ENCODE peak calls at places on chromosome 17, in eight cellular contexts. K, X, B, E, L, D, U and N are unnamed samples.

GRCh38 chr17:49910094-49910857 is 58.7 kb upstream of the DLX4 start:
- DNase-seq in K (no peak), X (no peak), B (no peak), E (no peak), L (no peak), D (no peak), U (no peak), N (peak)

GRCh38 chr17:32302037-32302436 is 36.4 kb downstream of the RHBDL3 start:
- DNase-seq in K (no peak), X (no peak), B (no peak), E (no peak), L (no peak), D (no peak), U (no peak), N (no peak)

GRCh38 chr17:16820161-16820877 is 130.3 kb downstream of the CCDC144A start:
- DNase-seq in K (no peak), X (no peak), B (no peak), E (no peak), L (peak), D (no peak), U (no peak), N (no peak)

GRCh38 chr17:1905190-1905919 is 75.5 kb downstream of the RPA1 start:
- DNase-seq in K (no peak), X (no peak), B (no peak), E (no peak), L (no peak), D (no peak), U (no peak), N (no peak)

GRCh38 chr17:80105762-80106161 is 4.4 kb downstream of the GAA start:
- DNase-seq in K (no peak), X (no peak), B (peak), E (no peak), L (peak), D (no peak), U (peak), N (no peak)

GRCh38 chr17:21096874-21097273 is 29.9 kb upstream of the DHRS7B start:
- DNase-seq in K (no peak), X (no peak), B (no peak), E (no peak), L (no peak), D (no peak), U (no peak), N (no peak)

GRCh38 chr17:79606487-79606886 is 4.4 kb downstream of the RBFOX3 start:
- DNase-seq in K (no peak), X (no peak), B (no peak), E (no peak), L (no peak), D (no peak), U (no peak), N (no peak)

GRCh38 chr17:60989439-60989838 is 311.8 kb downstream of the BCAS3 start:
- DNase-seq in K (no peak), X (no peak), B (no peak), E (no peak), L (no peak), D (no peak), U (no peak), N (no peak)

GRCh38 chr17:6187836-6188235 is 117.7 kb downstream of the WSCD1 start:
- DNase-seq in K (no peak), X (no peak), B (no peak), E (no peak), L (no peak), D (no peak), U (no peak), N (no peak)

GRCh38 chr17:9817086-9817485 is 4.8 kb downstream of the GSG1L2 start:
- DNase-seq in K (no peak), X (no peak), B (no peak), E (peak), L (no peak), D (no peak), U (no peak), N (peak)

GRCh38 chr17:72334205-72334604 is 213.4 kb downstream of the SOX9 start:
- DNase-seq in K (no peak), X (no peak), B (no peak), E (no peak), L (no peak), D (no peak), U (no peak), N (no peak)

GRCh38 chr17:43393944-43394482 is 4.8 kb upstream of the ARL4D start:
- DNase-seq in K (peak), X (peak), B (peak), E (peak), L (peak), D (peak), U (peak), N (peak)

GRCh38 chr17:27818311-27819170 is 18.2 kb upstream of the NOS2 start:
- DNase-seq in K (no peak), X (no peak), B (no peak), E (no peak), L (peak), D (no peak), U (no peak), N (no peak)

GRCh38 chr17:67359960-67360817 is 6.2 kb downstream of the PSMD12 start:
- DNase-seq in K (peak), X (peak), B (no peak), E (no peak), L (no peak), D (no peak), U (no peak), N (no peak)

GRCh38 chr17:65886240-65886639 is 305.7 kb downstream of the CEP112 start:
- DNase-seq in K (no peak), X (no peak), B (no peak), E (no peak), L (no peak), D (no peak), U (no peak), N (no peak)

GRCh38 chr17:61427567-61427966 is 24.7 kb upstream of the TBX4 start:
- DNase-seq in K (no peak), X (no peak), B (no peak), E (no peak), L (no peak), D (no peak), U (no peak), N (no peak)

GRCh38 chr17:66789093-66789492 is 45.8 kb upstream of the CACNG5 start:
- DNase-seq in K (no peak), X (no peak), B (no peak), E (no peak), L (no peak), D (no peak), U (no peak), N (no peak)

GRCh38 chr17:81480140-81480917 is 32.3 kb downstream of the ACTG1 start:
- DNase-seq in K (no peak), X (no peak), B (no peak), E (peak), L (peak), D (no peak), U (no peak), N (peak)
- TF ChIP-seq POLR2A in K (no peak), X (no peak), B (no peak), E (peak), L (no peak), D (no peak), U (no peak), N (no peak)

GRCh38 chr17:64538508-64539120 is 31.8 kb downstream of the CEP95 start:
- DNase-seq in K (no peak), X (peak), B (no peak), E (no peak), L (no peak), D (no peak), U (no peak), N (no peak)
- TF ChIP-seq POLR2A in K (no peak), X (no peak), B (no peak), E (no peak), L (no peak), D (no peak), U (no peak), N (no peak)

DNA sequence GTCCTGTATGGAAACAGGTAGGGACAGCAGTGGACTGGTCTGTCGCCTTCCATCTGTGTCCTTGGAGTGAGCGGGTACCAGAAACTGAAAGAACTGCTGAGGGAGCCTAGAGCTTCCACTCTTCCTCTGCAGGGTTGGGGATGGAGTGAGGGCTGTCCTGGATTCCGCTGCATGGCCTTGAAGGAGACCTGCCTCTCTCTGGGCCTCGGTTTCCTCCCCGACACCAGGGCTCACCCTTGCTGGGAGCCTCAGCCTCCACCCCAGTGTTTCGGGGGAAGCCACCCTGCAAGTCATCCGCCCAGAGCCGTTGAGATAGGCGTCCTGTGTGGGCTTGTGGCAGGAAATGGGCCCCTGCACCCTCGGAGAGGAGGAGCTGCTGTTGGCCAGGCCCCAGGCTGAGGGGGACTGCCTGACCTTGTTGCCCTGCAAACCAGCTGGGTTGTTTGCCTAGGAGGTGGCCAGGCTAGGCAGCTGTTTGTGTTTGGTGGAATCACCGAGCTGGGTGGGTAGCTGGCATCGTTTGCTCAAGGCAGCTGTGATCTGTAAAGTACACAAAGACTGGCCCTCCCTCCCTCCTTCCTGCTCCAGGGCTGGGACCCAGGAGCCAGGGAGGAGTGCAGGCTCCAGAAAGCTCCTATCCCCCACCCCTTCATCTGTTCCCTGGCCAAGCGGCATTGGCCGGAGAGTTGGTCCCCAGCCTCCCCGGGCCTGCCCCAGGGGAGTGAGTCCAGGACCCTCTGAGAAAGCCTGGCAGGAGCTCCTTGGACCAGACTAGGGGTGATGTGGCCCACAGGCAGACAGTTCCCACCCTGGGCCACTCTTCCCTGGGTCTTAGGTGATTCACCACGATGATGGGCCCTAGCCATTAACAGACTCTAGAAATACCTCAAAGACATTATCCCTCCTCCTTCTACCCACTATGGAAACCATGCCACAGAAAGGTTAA is 1.3 kb downstream of the RAB37 start:
- DNase-seq in K (no peak), X (peak), B (no peak), E (no peak), L (no peak), D (peak), U (peak), N (no peak)
- TF ChIP-seq POLR2A in K (peak), X (peak), B (no peak), E (no peak), L (no peak), D (no peak), U (no peak), N (no peak)

DNA sequence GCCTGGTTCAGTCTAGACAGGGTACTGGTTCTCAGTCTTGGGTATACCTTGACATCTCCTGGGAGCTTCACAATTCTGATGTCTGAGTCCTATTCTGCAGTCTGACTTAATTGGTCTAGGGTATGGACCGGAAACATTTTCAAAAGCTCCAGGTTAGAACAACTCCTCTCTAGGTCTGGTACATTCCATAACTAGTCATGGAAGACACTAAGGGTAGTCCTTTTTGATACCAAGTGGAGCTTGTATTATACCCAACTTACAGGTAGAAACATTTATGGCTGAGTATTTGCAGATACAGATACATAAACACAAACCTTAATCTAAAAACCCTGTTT is 5.0 kb downstream of the RPL23 start:
- DNase-seq in K (no peak), X (no peak), B (no peak), E (no peak), L (no peak), D (no peak), U (no peak), N (no peak)
- TF ChIP-seq POLR2A in K (no peak), X (no peak), B (no peak), E (no peak), L (no peak), D (no peak), U (no peak), N (no peak)

GRCh38 chr17:29760279-29760721 is 137.6 kb upstream of the CORO6 start:
- DNase-seq in K (no peak), X (peak), B (no peak), E (no peak), L (no peak), D (peak), U (no peak), N (no peak)

GRCh38 chr17:29764217-29764616 is 141.5 kb upstream of the CORO6 start:
- DNase-seq in K (no peak), X (no peak), B (no peak), E (no peak), L (no peak), D (no peak), U (no peak), N (no peak)

GRCh38 chr17:29763273-29763672 is 140.6 kb upstream of the CORO6 start:
- DNase-seq in K (no peak), X (no peak), B (no peak), E (no peak), L (no peak), D (no peak), U (no peak), N (no peak)

GRCh38 chr17:29758255-29758654 is 135.5 kb upstream of the CORO6 start:
- DNase-seq in K (no peak), X (no peak), B (no peak), E (no peak), L (no peak), D (no peak), U (no peak), N (no peak)

DNA sequence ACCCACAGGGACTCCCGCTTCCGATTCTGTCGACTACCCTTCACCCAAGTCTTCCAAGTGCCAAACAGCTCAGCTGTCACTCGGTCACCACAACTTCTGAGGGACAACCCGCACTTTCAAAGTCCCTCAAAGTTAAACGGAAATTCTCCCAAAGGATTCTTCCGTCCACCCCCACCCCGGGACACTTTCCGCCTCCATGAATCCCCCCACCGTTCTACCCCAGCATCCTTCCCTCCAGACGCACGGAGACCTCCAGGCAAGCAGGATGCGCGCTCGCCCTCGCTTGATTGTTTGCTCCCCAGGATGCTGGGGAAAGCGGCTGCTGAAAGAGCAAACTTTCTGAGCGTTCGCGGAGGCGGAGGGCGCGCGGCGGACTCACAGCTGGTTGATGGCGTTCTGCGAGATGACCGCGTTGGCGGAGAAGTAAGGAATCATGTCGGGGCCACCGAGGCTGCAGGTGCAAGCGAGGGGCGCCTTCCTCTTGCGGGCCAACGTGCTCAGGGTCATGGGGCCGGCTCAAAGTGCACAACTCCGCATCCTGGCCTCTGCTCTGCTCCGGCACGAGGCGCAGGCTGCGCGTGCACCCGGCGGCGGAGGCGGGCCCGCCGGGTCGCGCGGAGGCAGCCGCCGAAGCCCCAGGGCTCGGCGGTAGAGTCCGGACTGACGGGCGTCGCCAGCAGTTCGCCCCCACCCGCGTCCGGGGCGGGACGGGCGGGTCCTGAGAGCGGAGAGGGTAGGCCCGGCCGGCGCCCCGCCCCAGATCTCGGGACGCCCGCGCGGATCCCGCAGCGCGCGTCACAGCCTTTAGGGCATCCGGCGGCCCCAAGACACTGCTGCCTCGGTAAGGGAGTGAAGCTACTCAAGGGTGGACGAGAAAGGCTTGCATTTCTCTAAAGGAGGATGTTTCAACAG is 138.3 kb upstream of the CORO6 start:
- DNase-seq in K (peak), X (peak), B (peak), E (peak), L (peak), D (peak), U (peak), N (peak)
- TF ChIP-seq POLR2A in K (peak), X (peak), B (peak), E (peak), L (peak), D (peak), U (peak), N (peak)

DNA sequence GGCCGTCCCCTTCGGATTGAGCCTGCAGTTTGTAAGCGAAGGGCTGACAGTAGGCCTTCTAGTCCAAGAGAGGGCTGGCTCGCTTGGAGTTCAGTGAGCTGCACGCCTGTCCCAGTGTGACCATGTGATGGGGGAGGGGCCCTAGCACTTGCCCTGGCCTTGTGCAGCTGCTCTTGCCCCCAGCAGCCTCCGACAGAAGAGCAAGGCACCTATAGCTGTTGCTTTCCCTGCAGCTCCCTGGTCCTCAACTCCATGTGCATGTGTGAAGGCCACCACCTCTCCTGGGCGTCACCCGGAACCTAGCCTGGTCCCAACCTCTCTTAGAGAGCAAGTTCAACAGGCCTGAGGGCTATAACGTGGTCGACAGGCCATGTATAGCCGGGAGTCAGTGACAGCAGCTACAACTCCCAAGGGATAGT is 5.6 kb downstream of the SPHK1 start:
- DNase-seq in K (no peak), X (no peak), B (no peak), E (no peak), L (no peak), D (no peak), U (no peak), N (no peak)
- TF ChIP-seq POLR2A in K (no peak), X (no peak), B (no peak), E (no peak), L (no peak), D (no peak), U (no peak), N (no peak)

DNA sequence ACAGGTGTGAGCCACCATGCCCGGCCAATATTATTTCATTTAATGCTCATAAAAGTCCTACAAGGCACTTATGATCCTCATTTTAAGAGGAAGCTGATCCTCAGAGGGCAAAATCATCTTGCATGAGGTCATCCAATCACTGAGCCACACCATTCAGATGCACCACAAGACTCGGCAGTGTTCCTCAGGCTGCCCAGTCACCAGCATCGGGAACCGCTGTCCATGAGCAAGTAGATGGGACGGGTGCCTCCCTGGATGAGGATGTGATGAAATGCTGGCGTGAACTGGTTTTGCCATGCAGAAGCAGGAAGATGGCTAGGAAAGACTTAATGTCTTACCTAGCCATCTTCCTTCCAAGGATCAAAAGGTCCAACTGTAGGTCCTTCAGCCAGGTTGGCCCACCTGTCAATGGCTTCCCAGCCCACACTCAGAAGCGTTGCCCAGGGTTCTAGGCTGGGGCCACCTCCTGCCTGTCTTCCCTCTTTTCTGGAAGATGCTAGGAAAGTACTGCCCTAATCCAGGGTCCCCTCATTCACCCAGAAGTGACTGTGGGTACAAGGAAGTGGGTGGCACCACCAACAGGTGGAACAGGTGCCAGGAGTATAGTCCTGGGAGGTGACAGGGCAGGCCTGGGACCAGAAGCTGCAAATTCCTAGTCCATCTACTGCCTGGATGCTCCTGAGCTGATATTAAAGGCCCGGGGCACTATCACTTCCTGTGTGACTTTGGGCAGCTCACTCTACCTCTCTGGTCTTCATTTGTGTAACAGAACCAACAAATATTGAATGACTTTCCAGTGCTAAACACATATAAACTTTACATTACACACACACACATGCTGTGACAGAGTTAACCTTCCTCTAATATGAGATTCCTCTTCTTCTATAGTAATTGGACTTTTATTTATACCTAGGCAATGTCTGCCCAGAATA is 32.2 kb upstream of the CRYBA1 start:
- DNase-seq in K (no peak), X (peak), B (no peak), E (no peak), L (no peak), D (no peak), U (no peak), N (no peak)
- TF ChIP-seq POLR2A in K (no peak), X (no peak), B (no peak), E (no peak), L (no peak), D (no peak), U (no peak), N (no peak)

GRCh38 chr17:38727661-38728220 is 2.4 kb upstream of the CISD3 start:
- DNase-seq in K (no peak), X (no peak), B (no peak), E (no peak), L (no peak), D (no peak), U (no peak), N (no peak)
- TF ChIP-seq POLR2A in K (no peak), X (no peak), B (no peak), E (no peak), L (no peak), D (no peak), U (no peak), N (no peak)

DNA sequence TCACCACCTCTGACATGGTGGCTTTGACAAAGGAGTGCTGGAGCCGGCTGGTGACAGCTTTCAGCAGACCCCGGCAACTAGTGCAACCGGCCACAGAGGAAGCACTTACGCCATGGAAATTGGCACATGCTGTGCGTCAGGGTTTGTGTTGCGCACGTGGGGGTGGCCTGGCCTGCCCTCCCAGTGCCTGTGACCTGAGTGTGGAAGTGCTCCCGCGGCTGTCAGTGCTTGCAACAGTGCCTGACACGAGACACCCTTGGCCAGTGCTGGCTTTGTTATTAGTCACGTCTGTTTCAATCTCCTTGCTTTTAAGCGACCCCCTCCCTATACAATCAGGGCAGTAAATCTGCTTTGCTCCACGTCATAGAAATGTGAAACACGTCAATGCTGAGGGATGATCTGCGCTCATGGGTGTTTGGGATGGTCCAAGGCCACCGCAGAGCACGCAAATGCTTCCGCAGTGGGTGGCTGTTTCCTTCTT is 64.2 kb downstream of the PGS1 start:
- DNase-seq in K (no peak), X (peak), B (peak), E (peak), L (peak), D (peak), U (peak), N (no peak)
- TF ChIP-seq POLR2A in K (no peak), X (no peak), B (no peak), E (no peak), L (no peak), D (no peak), U (no peak), N (no peak)

GRCh38 chr17:82020874-82021727 is 1.6 kb downstream of the CENPX start:
- DNase-seq in K (no peak), X (peak), B (peak), E (peak), L (peak), D (peak), U (no peak), N (peak)
- TF ChIP-seq POLR2A in K (no peak), X (no peak), B (no peak), E (no peak), L (no peak), D (no peak), U (no peak), N (no peak)